ENCODE peak calls at places on chromosomes 7 and 10, in ten cellular contexts. P, N, M, A, T, O, C, Y, U and J are unnamed samples. For H3K9me3, the result is how much of the 10 kb centered on the place peaks cover.

GRCh38 chr10:6580279-6581029 is 378 bp upstream of the PRKCQ start:
- DNase-seq in P (peak), N (peak), M (peak), A (peak), T (peak), O (peak), C (peak), Y (peak), U (peak), J (peak)

GRCh38 chr7:105268511-105269392 is 120.0 kb downstream of the SRPK2 start:
- DNase-seq in P (peak), N (peak), M (peak), A (no peak), T (peak), O (no peak), C (peak), Y (peak), U (peak), J (no peak)

GRCh38 chr10:119651514-119652327 is 541 bp downstream of the BAG3 start:
- DNase-seq in P (no peak), N (no peak), M (peak), A (peak), T (no peak), O (no peak), C (no peak), Y (no peak), U (no peak), J (peak)

GRCh38 chr10:102424916-102425315 is 4.3 kb downstream of the FBXL15 start:
- DNase-seq in P (no peak), N (no peak), M (no peak), A (peak), T (no peak), O (no peak), C (no peak), Y (no peak), U (no peak), J (no peak)

GRCh38 chr10:24209421-24209770 is 458 bp downstream of the KIAA1217 start:
- DNase-seq in P (peak), N (peak), M (peak), A (no peak), T (no peak), O (no peak), C (peak), Y (no peak), U (peak), J (no peak)

GRCh38 chr7:73451780-73452398 is 18.3 kb downstream of the FZD9 start:
- DNase-seq in P (peak), N (peak), M (peak), A (no peak), T (peak), O (no peak), C (peak), Y (no peak), U (peak), J (no peak)

GRCh38 chr10:118246340-118247247 is 95.5 kb downstream of the FAM204A start:
- DNase-seq in P (no peak), N (no peak), M (no peak), A (no peak), T (no peak), O (no peak), C (no peak), Y (no peak), U (no peak), J (no peak)

GRCh38 chr7:88169717-88170320 is 50.0 kb downstream of the SRI start:
- DNase-seq in P (peak), N (peak), M (peak), A (no peak), T (peak), O (no peak), C (peak), Y (no peak), U (no peak), J (no peak)

GRCh38 chr7:155581954-155582353 is 35.6 kb upstream of the CNPY1 start:
- DNase-seq in P (no peak), N (no peak), M (no peak), A (peak), T (no peak), O (no peak), C (no peak), Y (no peak), U (no peak), J (no peak)

GRCh38 chr10:103839867-103840746 is 15.3 kb downstream of the SH3PXD2A start:
- DNase-seq in P (peak), N (no peak), M (no peak), A (no peak), T (no peak), O (no peak), C (no peak), Y (no peak), U (no peak), J (no peak)

GRCh38 chr7:57413529-57414398 is 36.2 kb upstream of the ZNF716 start:
- DNase-seq in P (no peak), N (no peak), M (no peak), A (peak), T (no peak), O (no peak), C (no peak), Y (no peak), U (no peak), J (no peak)

GRCh38 chr7:57414852-57415251 is 35.1 kb upstream of the ZNF716 start:
- DNase-seq in P (no peak), N (no peak), M (no peak), A (peak), T (no peak), O (no peak), C (no peak), Y (no peak), U (no peak), J (no peak)

GRCh38 chr7:57414415-57414814 is 35.6 kb upstream of the ZNF716 start:
- DNase-seq in P (no peak), N (no peak), M (no peak), A (peak), T (no peak), O (no peak), C (no peak), Y (no peak), U (no peak), J (no peak)

GRCh38 chr7:57412618-57413017 is 37.4 kb upstream of the ZNF716 start:
- DNase-seq in P (no peak), N (no peak), M (no peak), A (peak), T (no peak), O (no peak), C (no peak), Y (no peak), U (no peak), J (no peak)

DNA sequence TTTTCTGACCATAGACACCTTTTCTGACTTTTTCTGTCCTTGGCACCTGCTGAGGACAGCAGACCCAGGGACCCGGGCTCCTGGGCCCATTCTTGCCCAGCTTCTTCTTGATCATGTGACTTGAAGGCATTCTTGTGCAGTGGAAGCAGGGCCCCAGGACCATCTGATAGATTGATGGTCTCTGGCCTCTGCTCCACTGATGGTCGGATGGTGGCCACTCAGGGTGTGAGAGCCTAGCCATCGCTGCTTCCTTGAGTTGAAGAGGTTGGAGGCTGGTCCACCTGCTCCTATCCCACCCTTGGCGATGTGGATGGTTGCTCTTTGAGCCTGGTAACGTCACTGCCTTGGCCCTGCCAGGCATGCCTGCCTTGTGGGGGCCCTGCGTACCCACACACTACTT is 37.8 kb upstream of the ZNF716 start:
- DNase-seq in P (no peak), N (no peak), M (no peak), A (peak), T (no peak), O (no peak), C (no peak), Y (no peak), U (no peak), J (no peak)
- H3K9me3 ChIP-seq in P (under half), N (under half), M (under half), A (under half), T (under half), O (under half), C (under half), Y (under half), U (under half), J (under half)

GRCh38 chr7:5488286-5488878 is 64.7 kb upstream of the TNRC18 start:
- DNase-seq in P (no peak), N (no peak), M (no peak), A (no peak), T (no peak), O (no peak), C (no peak), Y (no peak), U (no peak), J (no peak)
- H3K9me3 ChIP-seq in P (under half), N (under half), M (under half), A (under half), T (under half), O (under half), C (under half), Y (under half), U (under half), J (under half)

GRCh38 chr7:18166002-18166401 is 138.4 kb upstream of the PRPS1L1 start:
- DNase-seq in P (no peak), N (no peak), M (no peak), A (no peak), T (no peak), O (no peak), C (no peak), Y (no peak), U (no peak), J (no peak)
- H3K9me3 ChIP-seq in P (under half), N (under half), M (under half), A (under half), T (under half), O (under half), C (under half), Y (under half), U (under half), J (under half)

GRCh38 chr7:158498443-158499108 is 89.0 kb downstream of the PTPRN2 start:
- DNase-seq in P (no peak), N (no peak), M (no peak), A (no peak), T (no peak), O (no peak), C (no peak), Y (no peak), U (no peak), J (no peak)
- H3K9me3 ChIP-seq in P (under half), N (under half), M (under half), A (under half), T (under half), O (under half), C (under half), Y (under half), U (under half), J (under half)

DNA sequence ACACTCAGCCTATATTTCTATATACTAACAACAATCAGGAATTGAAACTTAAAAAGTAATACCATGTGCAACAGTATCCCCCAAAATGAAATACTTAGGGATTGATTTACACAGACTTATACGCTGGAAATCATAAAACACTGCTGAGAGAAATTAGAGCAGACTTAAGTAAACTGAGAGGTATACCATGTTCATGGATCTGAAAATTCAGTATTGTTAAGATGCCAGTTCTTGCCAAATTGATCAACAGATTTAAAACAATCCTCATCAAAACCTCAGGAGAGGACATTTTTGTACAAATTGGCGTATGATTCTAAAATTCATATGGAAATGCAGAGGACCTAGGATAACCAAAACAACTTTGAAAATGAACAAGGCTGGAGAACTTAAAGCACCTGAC is 37.3 kb downstream of the DCLRE1C start:
- DNase-seq in P (no peak), N (no peak), M (no peak), A (no peak), T (no peak), O (no peak), C (no peak), Y (no peak), U (no peak), J (no peak)
- H3K9me3 ChIP-seq in P (under half), N (under half), M (under half), A (under half), T (half or more), O (under half), C (under half), Y (under half), U (under half), J (under half)